ENCODE peak calls at places on chromosomes 12 and 14, in ten cellular contexts. One of them, this sample, is unnamed.
A peak's percentile ranks its signal among the peaks of the same experiment; 100 is the strongest.

GRCh38 chr12:30138483-30138882 is 354.7 kb upstream of the TMTC1 start:
- DNase-seq in CD8-positive, alpha-beta memory T cell: no peak
- DNase-seq in T follicular helper cell: no peak
- DNase-seq in HEK293T: no peak
- DNase-seq in AG08395: no peak
- DNase-seq in stimulated activated CD8-positive, alpha-beta memory T cell treated with anti-CD3 and anti-CD28 coated beads, Interleukin-4, amount 100 ng/mL, for 4 hours: no peak
- DNase-seq in AG10803: no peak
- DNase-seq in NCI-H2171 treated with DMSO at 0.1 percent for 48 hours: no peak
- DNase-seq in sciatic nerve: no peak
- DNase-seq in erythroblast: no peak
- DNase-seq in this sample: no peak

GRCh38 chr14:58272589-58273372 is 25.6 kb upstream of the ARID4A start:
- DNase-seq in CD8-positive, alpha-beta memory T cell: no peak
- DNase-seq in T follicular helper cell: no peak
- DNase-seq in HEK293T: peak; percentile 17
- DNase-seq in AG08395: no peak
- DNase-seq in stimulated activated CD8-positive, alpha-beta memory T cell treated with anti-CD3 and anti-CD28 coated beads, Interleukin-4, amount 100 ng/mL, for 4 hours: no peak
- DNase-seq in AG10803: peak; percentile 22
- DNase-seq in NCI-H2171 treated with DMSO at 0.1 percent for 48 hours: no peak
- DNase-seq in sciatic nerve: no peak
- DNase-seq in erythroblast: peak; percentile 44
- DNase-seq in this sample: no peak

GRCh38 chr14:56099081-56099797 is 19.0 kb upstream of the PELI2 start:
- DNase-seq in CD8-positive, alpha-beta memory T cell: no peak
- DNase-seq in T follicular helper cell: no peak
- DNase-seq in HEK293T: no peak
- DNase-seq in AG08395: no peak
- DNase-seq in stimulated activated CD8-positive, alpha-beta memory T cell treated with anti-CD3 and anti-CD28 coated beads, Interleukin-4, amount 100 ng/mL, for 4 hours: no peak
- DNase-seq in AG10803: no peak
- DNase-seq in NCI-H2171 treated with DMSO at 0.1 percent for 48 hours: no peak
- DNase-seq in sciatic nerve: no peak
- DNase-seq in erythroblast: no peak
- DNase-seq in this sample: no peak

GRCh38 chr12:54262403-54262925 is 17.5 kb downstream of the CBX5 start:
- DNase-seq in CD8-positive, alpha-beta memory T cell: no peak
- DNase-seq in T follicular helper cell: no peak
- DNase-seq in HEK293T: no peak
- DNase-seq in AG08395: peak; percentile 8
- DNase-seq in stimulated activated CD8-positive, alpha-beta memory T cell treated with anti-CD3 and anti-CD28 coated beads, Interleukin-4, amount 100 ng/mL, for 4 hours: no peak
- DNase-seq in AG10803: peak; percentile 58
- DNase-seq in NCI-H2171 treated with DMSO at 0.1 percent for 48 hours: peak; percentile 24
- DNase-seq in sciatic nerve: no peak
- DNase-seq in erythroblast: peak; percentile 69
- DNase-seq in this sample: no peak

GRCh38 chr12:26701604-26702215 is 131.3 kb downstream of the ITPR2 start:
- DNase-seq in CD8-positive, alpha-beta memory T cell: no peak
- DNase-seq in T follicular helper cell: no peak
- DNase-seq in HEK293T: no peak
- DNase-seq in AG08395: peak; percentile 35
- DNase-seq in stimulated activated CD8-positive, alpha-beta memory T cell treated with anti-CD3 and anti-CD28 coated beads, Interleukin-4, amount 100 ng/mL, for 4 hours: no peak
- DNase-seq in AG10803: peak; percentile 66
- DNase-seq in NCI-H2171 treated with DMSO at 0.1 percent for 48 hours: peak; percentile 58
- DNase-seq in sciatic nerve: no peak
- DNase-seq in erythroblast: peak; percentile 67
- DNase-seq in this sample: peak; percentile 19

GRCh38 chr14:86513056-86513455 is 983.1 kb downstream of the FLRT2 start:
- DNase-seq in CD8-positive, alpha-beta memory T cell: no peak
- DNase-seq in T follicular helper cell: no peak
- DNase-seq in HEK293T: no peak
- DNase-seq in AG08395: no peak
- DNase-seq in stimulated activated CD8-positive, alpha-beta memory T cell treated with anti-CD3 and anti-CD28 coated beads, Interleukin-4, amount 100 ng/mL, for 4 hours: no peak
- DNase-seq in AG10803: no peak
- DNase-seq in NCI-H2171 treated with DMSO at 0.1 percent for 48 hours: no peak
- DNase-seq in sciatic nerve: no peak
- DNase-seq in erythroblast: no peak
- DNase-seq in this sample: no peak

GRCh38 chr12:57727758-57728395 is 10.7 kb downstream of the AGAP2 start:
- DNase-seq in CD8-positive, alpha-beta memory T cell: no peak
- DNase-seq in T follicular helper cell: no peak
- DNase-seq in HEK293T: no peak
- DNase-seq in AG08395: no peak
- DNase-seq in stimulated activated CD8-positive, alpha-beta memory T cell treated with anti-CD3 and anti-CD28 coated beads, Interleukin-4, amount 100 ng/mL, for 4 hours: no peak
- DNase-seq in AG10803: no peak
- DNase-seq in NCI-H2171 treated with DMSO at 0.1 percent for 48 hours: no peak
- DNase-seq in sciatic nerve: no peak
- DNase-seq in erythroblast: no peak
- DNase-seq in this sample: no peak

GRCh38 chr14:101463566-101464171 is 97.6 kb upstream of the DIO3 start:
- DNase-seq in CD8-positive, alpha-beta memory T cell: no peak
- DNase-seq in T follicular helper cell: no peak
- DNase-seq in HEK293T: no peak
- DNase-seq in AG08395: no peak
- DNase-seq in stimulated activated CD8-positive, alpha-beta memory T cell treated with anti-CD3 and anti-CD28 coated beads, Interleukin-4, amount 100 ng/mL, for 4 hours: no peak
- DNase-seq in AG10803: no peak
- DNase-seq in NCI-H2171 treated with DMSO at 0.1 percent for 48 hours: no peak
- DNase-seq in sciatic nerve: no peak
- DNase-seq in erythroblast: no peak
- DNase-seq in this sample: no peak

GRCh38 chr12:13175499-13175898 is 21.0 kb upstream of the EMP1 start:
- DNase-seq in CD8-positive, alpha-beta memory T cell: no peak
- DNase-seq in T follicular helper cell: no peak
- DNase-seq in HEK293T: no peak
- DNase-seq in AG08395: peak; percentile 75
- DNase-seq in stimulated activated CD8-positive, alpha-beta memory T cell treated with anti-CD3 and anti-CD28 coated beads, Interleukin-4, amount 100 ng/mL, for 4 hours: no peak
- DNase-seq in AG10803: peak; percentile 83
- DNase-seq in NCI-H2171 treated with DMSO at 0.1 percent for 48 hours: no peak
- DNase-seq in sciatic nerve: no peak
- DNase-seq in erythroblast: no peak
- DNase-seq in this sample: no peak

This sample was measured in CD4-positive, alpha-beta memory T cell.